ENCODE peak calls at places on chromosomes 16 and 17, in six cellular contexts. Z is CD8-positive, alpha-beta T cell; W is thoracic aorta; K is dorsolateral prefrontal cortex; C is neural progenitor cell; E is SK-N-SH. T is an unnamed sample.

GRCh38 chr17:6506679-6507231 is 49.6 kb downstream of the PITPNM3 start:
- DNase-seq in Z (no peak), W (no peak), K (peak; percentile 12), C (no peak), E (no peak), T (no peak)

GRCh38 chr16:89334461-89334860 is 117.0 kb downstream of the ZNF778 start:
- DNase-seq in Z (no peak), W (no peak), K (peak; percentile 37), C (no peak), E (no peak), T (no peak)

GRCh38 chr17:27349540-27350021 is 55.7 kb downstream of the WSB1 start:
- DNase-seq in Z (no peak), W (no peak), K (peak; percentile 56), C (no peak), E (no peak), T (no peak)

GRCh38 chr17:82863941-82864720 is 24.3 kb upstream of the ZNF750 start:
- DNase-seq in Z (peak; percentile 79), W (no peak), K (no peak), C (no peak), E (peak; percentile 70), T (peak; percentile 82)

GRCh38 chr17:81453712-81454111 is 58.5 kb downstream of the BAHCC1 start:
- DNase-seq in Z (peak; percentile 13), W (no peak), K (no peak), C (no peak), E (no peak), T (no peak)

GRCh38 chr17:7782237-7782636 is 51.8 kb upstream of the KDM6B start:
- DNase-seq in Z (no peak), W (no peak), K (no peak), C (no peak), E (no peak), T (no peak)

GRCh38 chr17:55587608-55588139 is 76.4 kb upstream of the SMIM36 start:
- DNase-seq in Z (no peak), W (no peak), K (no peak), C (no peak), E (no peak), T (no peak)

GRCh38 chr16:70746708-70747424 is 54.1 kb downstream of the VAC14 start:
- DNase-seq in Z (no peak), W (peak; percentile 64), K (no peak), C (no peak), E (no peak), T (peak; percentile 77)

GRCh38 chr17:29042679-29043538 is at the start of gene PIPOX:
- DNase-seq in Z (no peak), W (no peak), K (peak; percentile 47), C (peak; percentile 92), E (peak; percentile 76), T (no peak)

GRCh38 chr17:27370776-27371175 is 76.9 kb downstream of the WSB1 start:
- DNase-seq in Z (no peak), W (no peak), K (no peak), C (no peak), E (no peak), T (no peak)

GRCh38 chr16:24685539-24686432 is 43.7 kb upstream of the TNRC6A start:
- DNase-seq in Z (no peak), W (peak; percentile 41), K (peak; percentile 64), C (peak; percentile 48), E (peak; percentile 78), T (no peak)

GRCh38 chr17:31511583-31511982 is 120.1 kb downstream of the RAB11FIP4 start:
- DNase-seq in Z (no peak), W (no peak), K (peak; percentile 76), C (no peak), E (no peak), T (no peak)

GRCh38 chr17:56269509-56269908 is 116.2 kb downstream of the ANKFN1 start:
- DNase-seq in Z (no peak), W (no peak), K (no peak), C (no peak), E (no peak), T (no peak)

GRCh38 chr17:82320956-82321927 is 3.8 kb upstream of the CD7 start:
- DNase-seq in Z (peak; percentile 47), W (no peak), K (peak; percentile 61), C (peak; percentile 63), E (peak; percentile 95), T (peak; percentile 82)

GRCh38 chr16:28213396-28213795 is 1.6 kb upstream of the XPO6 start:
- DNase-seq in Z (no peak), W (no peak), K (no peak), C (no peak), E (no peak), T (no peak)

GRCh38 chr16:81786868-81787267 is 7.8 kb downstream of the PLCG2 start:
- DNase-seq in Z (no peak), W (no peak), K (no peak), C (no peak), E (no peak), T (no peak)

GRCh38 chr17:31858647-31859486 is at the start of gene COPRS:
- DNase-seq in Z (peak; percentile 77), W (peak; percentile 60), K (peak; percentile 92), C (peak; percentile 96), E (peak; percentile 99), T (peak; percentile 79)

GRCh38 chr17:56653877-56654276 is 60.4 kb downstream of the NOG start:
- DNase-seq in Z (peak; percentile 42), W (no peak), K (no peak), C (peak; percentile 82), E (peak; percentile 32), T (peak; percentile 50)

GRCh38 chr17:60769327-60769726 is 91.7 kb downstream of the BCAS3 start:
- DNase-seq in Z (no peak), W (no peak), K (no peak), C (no peak), E (no peak), T (no peak)

GRCh38 chr17:40304464-40304863 is 4.5 kb upstream of the RARA start:
- DNase-seq in Z (no peak), W (no peak), K (no peak), C (no peak), E (no peak), T (no peak)

GRCh38 chr17:82602986-82603385 is 45.3 kb downstream of the WDR45B start:
- DNase-seq in Z (no peak), W (no peak), K (no peak), C (no peak), E (peak; percentile 18), T (no peak)

GRCh38 chr16:50315346-50315997 is 49.1 kb downstream of the ADCY7 start:
- DNase-seq in Z (no peak), W (no peak), K (peak; percentile 39), C (no peak), E (peak; percentile 80), T (no peak)

GRCh38 chr17:58352018-58352842 is at the start of gene SUPT4H1:
- DNase-seq in Z (peak; percentile 89), W (no peak), K (peak; percentile 92), C (peak; percentile 97), E (peak; percentile 99), T (peak; percentile 87)

GRCh38 chr16:53504161-53504663 is 1.2 kb upstream of the AKTIP start:
- DNase-seq in Z (peak; percentile 6), W (peak; percentile 47), K (peak; percentile 56), C (peak; percentile 42), E (peak; percentile 49), T (peak; percentile 22)

GRCh38 chr16:80300876-80301275 is 239.9 kb upstream of the DYNLRB2 start:
- DNase-seq in Z (no peak), W (no peak), K (no peak), C (no peak), E (no peak), T (no peak)

GRCh38 chr17:13544292-13544691 is 57.4 kb downstream of the HS3ST3A1 start:
- DNase-seq in Z (no peak), W (no peak), K (no peak), C (no peak), E (no peak), T (no peak)

GRCh38 chr16:86740817-86741799 is 162.8 kb downstream of the FOXL1 start:
- DNase-seq in Z (no peak), W (peak; percentile 65), K (no peak), C (peak; percentile 41), E (no peak), T (no peak)

GRCh38 chr17:80032614-80033171 is 3.0 kb downstream of the TBC1D16 start:
- DNase-seq in Z (no peak), W (no peak), K (no peak), C (no peak), E (peak; percentile 73), T (no peak)

GRCh38 chr17:80029235-80029974 is 6.3 kb downstream of the TBC1D16 start:
- DNase-seq in Z (no peak), W (peak; percentile 71), K (no peak), C (no peak), E (no peak), T (no peak)

GRCh38 chr17:80031691-80032480 is 3.8 kb downstream of the TBC1D16 start:
- DNase-seq in Z (no peak), W (no peak), K (no peak), C (no peak), E (no peak), T (no peak)

GRCh38 chr17:80028030-80028429 is 7.6 kb downstream of the TBC1D16 start:
- DNase-seq in Z (no peak), W (no peak), K (no peak), C (no peak), E (no peak), T (no peak)

GRCh38 chr17:80030730-80031410 is 4.8 kb downstream of the TBC1D16 start:
- DNase-seq in Z (no peak), W (no peak), K (no peak), C (no peak), E (no peak), T (no peak)
- TF ChIP-seq CTCF in Z (no peak), W (no peak), K (no peak), C (no peak), E (no peak), T (no peak)

DNA sequence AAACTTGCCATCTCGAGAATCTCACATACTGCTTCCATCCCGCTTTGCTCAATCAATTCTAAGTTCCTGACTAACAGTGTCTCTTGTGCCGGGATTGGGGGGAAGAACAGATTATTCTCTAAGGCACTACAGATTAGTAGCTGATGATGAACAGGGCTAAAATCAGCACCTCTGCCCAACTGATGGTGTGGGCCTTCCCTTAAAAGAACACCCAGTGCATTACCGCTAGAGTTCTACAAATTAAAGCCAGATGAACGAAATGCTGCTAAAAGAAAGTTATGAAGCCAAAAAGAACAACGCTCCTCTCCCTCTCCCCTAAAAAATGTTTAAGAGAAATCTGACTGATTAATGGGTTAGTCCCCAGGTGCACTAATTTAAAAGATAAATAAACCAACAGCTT is 4.4 kb downstream of the CDC27 start:
- DNase-seq in Z (no peak), W (no peak), K (no peak), C (no peak), E (peak; percentile 41), T (no peak)
- H3K27ac ChIP-seq in Z (no peak overlapping the region), W (no peak overlapping the region), K (no peak overlapping the region), C (no peak overlapping the region), E (peak overlapping the region; percentile 61), T (no peak overlapping the region)

GRCh38 chr16:2473999-2474876 is 689 bp upstream of the TBC1D24 start:
- DNase-seq in Z (peak; percentile 50), W (no peak), K (peak; percentile 75), C (peak; percentile 76), E (peak; percentile 79), T (peak; percentile 43)
- TF ChIP-seq CTCF in Z (peak; percentile 21), W (peak; percentile 38), K (no peak), C (peak; percentile 46), E (peak; percentile 34), T (peak; percentile 29)

DNA sequence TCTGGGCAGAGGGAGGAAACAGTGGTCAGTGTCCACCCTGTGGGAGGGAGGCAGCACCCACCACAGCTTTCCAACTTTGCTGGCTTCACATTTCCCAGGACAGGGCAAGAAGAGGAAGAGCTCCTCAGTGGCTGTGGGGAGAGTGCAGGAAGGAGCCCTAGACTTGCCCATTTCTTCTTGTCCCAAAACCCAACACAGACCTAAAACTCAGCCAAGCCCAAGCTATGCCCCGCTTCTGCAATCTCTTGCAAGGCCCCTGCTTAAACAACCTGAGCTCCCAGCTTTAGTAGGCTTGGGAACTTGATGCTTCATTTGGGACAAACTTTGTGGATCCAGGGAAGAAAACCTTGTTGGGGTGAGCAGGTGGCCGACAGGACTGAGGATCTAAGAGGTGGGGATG is 173.8 kb downstream of the LGALS9B start:
- DNase-seq in Z (no peak), W (no peak), K (no peak), C (no peak), E (no peak), T (no peak)
- H3K27ac ChIP-seq in Z (no peak overlapping the region), W (no peak overlapping the region), K (no peak overlapping the region), C (no peak overlapping the region), E (no peak overlapping the region), T (no peak overlapping the region)

T was measured in CD4-positive, alpha-beta T cell.